ENCODE peak calls at places on chromosomes 5 and 9, in four cellular contexts. E is spleen, B is retina, X is HS-5. J is an unnamed sample.

GRCh38 chr9:32004431-32005076 is 379.9 kb upstream of the ACO1 start:
- DNase-seq in E (no peak), B (peak), X (no peak), J (no peak)

GRCh38 chr5:124438390-124439380 is 307.8 kb downstream of the ZNF608 start:
- DNase-seq in E (no peak), B (peak), X (no peak), J (no peak)

GRCh38 chr9:138098116-138098907 is 220.7 kb downstream of the CACNA1B start:
- DNase-seq in E (peak), B (no peak), X (no peak), J (no peak)

GRCh38 chr9:105881654-105882349 is 187.5 kb downstream of the TMEM38B start:
- DNase-seq in E (peak), B (peak), X (no peak), J (peak)

GRCh38 chr5:44770936-44771717 is 37.6 kb upstream of the MRPS30 start:
- DNase-seq in E (no peak), B (no peak), X (no peak), J (no peak)

GRCh38 chr9:119291554-119291953 is 77.7 kb downstream of the BRINP1 start:
- DNase-seq in E (no peak), B (no peak), X (no peak), J (no peak)

GRCh38 chr5:10583663-10584572 is 20.0 kb downstream of the ANKRD33B start:
- DNase-seq in E (peak), B (no peak), X (no peak), J (no peak)

GRCh38 chr9:129888085-129888808 is 53.0 kb downstream of the USP20 start:
- DNase-seq in E (peak), B (no peak), X (no peak), J (no peak)

GRCh38 chr5:168187599-168187998 is 103.8 kb upstream of the WWC1 start:
- DNase-seq in E (no peak), B (no peak), X (no peak), J (no peak)

GRCh38 chr9:95808001-95808400 is 67.5 kb upstream of the ERCC6L2 start:
- DNase-seq in E (no peak), B (no peak), X (no peak), J (peak)

GRCh38 chr5:31726952-31727351 is 88.0 kb downstream of the PDZD2 start:
- DNase-seq in E (no peak), B (no peak), X (no peak), J (no peak)

GRCh38 chr9:3549243-3549642 is 23.4 kb upstream of the RFX3 start:
- DNase-seq in E (no peak), B (no peak), X (no peak), J (no peak)

GRCh38 chr9:4110562-4110961 is 189.3 kb downstream of the GLIS3 start:
- DNase-seq in E (no peak), B (no peak), X (no peak), J (no peak)

GRCh38 chr5:81315336-81315735 is 13.9 kb downstream of the ZCCHC9 start:
- DNase-seq in E (no peak), B (no peak), X (no peak), J (peak)

GRCh38 chr5:145347026-145347616 is 488.0 kb downstream of the PRELID2 start:
- DNase-seq in E (no peak), B (peak), X (no peak), J (peak)

GRCh38 chr9:82934949-82935348 is 128.0 kb downstream of the RASEF start:
- DNase-seq in E (no peak), B (no peak), X (peak), J (peak)

GRCh38 chr5:78627766-78628165 is 20.8 kb downstream of the LHFPL2 start:
- DNase-seq in E (no peak), B (no peak), X (no peak), J (no peak)

GRCh38 chr9:96304230-96304629 is 2.3 kb upstream of the HSD17B3 start:
- DNase-seq in E (no peak), B (no peak), X (no peak), J (no peak)

GRCh38 chr5:37774912-37775483 is 64.8 kb downstream of the GDNF start:
- DNase-seq in E (no peak), B (no peak), X (no peak), J (peak)

GRCh38 chr5:145750194-145750593 is 84.9 kb downstream of the PRELID2 start:
- DNase-seq in E (no peak), B (no peak), X (no peak), J (peak)

GRCh38 chr5:158519433-158520025 is 580.2 kb downstream of the EBF1 start:
- DNase-seq in E (no peak), B (no peak), X (no peak), J (no peak)

GRCh38 chr5:132234684-132235062 is 7.0 kb upstream of the P4HA2 start:
- DNase-seq in E (peak), B (no peak), X (no peak), J (no peak)

GRCh38 chr5:82183828-82184227 is 94.3 kb downstream of the RPS23 start:
- DNase-seq in E (no peak), B (no peak), X (no peak), J (peak)

GRCh38 chr5:71922584-71923106 is 184.6 kb upstream of the MAP1B start:
- DNase-seq in E (no peak), B (no peak), X (peak), J (peak)

GRCh38 chr9:127065592-127065991 is 56.8 kb downstream of the ANGPTL2 start:
- DNase-seq in E (no peak), B (no peak), X (peak), J (peak)

GRCh38 chr5:154221371-154221896 is 30.9 kb downstream of the GALNT10 start:
- DNase-seq in E (no peak), B (no peak), X (peak), J (peak)

GRCh38 chr5:159971038-159971437 is 37.9 kb upstream of the TTC1 start:
- DNase-seq in E (no peak), B (no peak), X (no peak), J (no peak)

GRCh38 chr9:98610711-98611110 is 98.0 kb downstream of the GABBR2 start:
- DNase-seq in E (peak), B (no peak), X (no peak), J (no peak)

GRCh38 chr9:129343119-129343696 is 165.1 kb upstream of the IER5L start:
- DNase-seq in E (no peak), B (no peak), X (no peak), J (no peak)

GRCh38 chr5:75566710-75567309 is 44.4 kb upstream of the ANKDD1B start:
- DNase-seq in E (no peak), B (no peak), X (peak), J (peak)

GRCh38 chr5:149141957-149142851 is 911 bp downstream of the ABLIM3 start:
- DNase-seq in E (no peak), B (peak), X (no peak), J (no peak)